ENCODE peak calls at places on chromosome 2, in four cellular contexts. One of them, this sample, is unnamed.

GRCh38 chr2:239013670-239013960 is 165.7 kb downstream of the TWIST2 start:
- DNase-seq in GM12878: no peak
- DNase-seq in H1: no peak
- DNase-seq in HepG2: no peak
- DNase-seq in this sample: no peak

GRCh38 chr2:38317725-38318124 is 59.3 kb downstream of the ATL2 start:
- DNase-seq in GM12878: no peak
- DNase-seq in HepG2: no peak
- DNase-seq in H1: no peak
- DNase-seq in this sample: no peak

GRCh38 chr2:240655931-240656886 is 26.5 kb downstream of the AQP12B start:
- DNase-seq in H1: no peak
- DNase-seq in GM12878: peak
- DNase-seq in HepG2: no peak
- DNase-seq in this sample: no peak

GRCh38 chr2:222058830-222059229 is 240.0 kb downstream of the PAX3 start:
- DNase-seq in GM12878: no peak
- DNase-seq in H1: no peak
- DNase-seq in HepG2: no peak
- DNase-seq in this sample: no peak

GRCh38 chr2:231245253-231246094 is 47.0 kb downstream of the ARMC9 start:
- DNase-seq in GM12878: no peak
- DNase-seq in H1: no peak
- DNase-seq in HepG2: no peak
- DNase-seq in this sample: no peak

GRCh38 chr2:111626037-111626861 is 257.7 kb downstream of the ANAPC1 start:
- DNase-seq in GM12878: no peak
- DNase-seq in HepG2: no peak
- DNase-seq in H1: no peak
- DNase-seq in this sample: no peak

GRCh38 chr2:54310961-54311360 is 54.9 kb upstream of the TSPYL6 start:
- DNase-seq in HepG2: no peak
- DNase-seq in H1: no peak
- DNase-seq in GM12878: no peak
- DNase-seq in this sample: no peak

GRCh38 chr2:181312515-181312927 is 144.7 kb upstream of the ITGA4 start:
- DNase-seq in HepG2: no peak
- DNase-seq in GM12878: peak
- DNase-seq in H1: no peak
- DNase-seq in this sample: no peak

GRCh38 chr2:3677436-3677835 is 19.4 kb downstream of the ALLC start:
- DNase-seq in HepG2: no peak
- DNase-seq in GM12878: no peak
- DNase-seq in H1: no peak
- DNase-seq in this sample: no peak

GRCh38 chr2:144515425-144515693 is 4.6 kb downstream of the ZEB2 start:
- DNase-seq in HepG2: no peak
- DNase-seq in H1: no peak
- DNase-seq in GM12878: no peak
- DNase-seq in this sample: no peak

GRCh38 chr2:100105678-100106054 is 36.7 kb downstream of the AFF3 start:
- DNase-seq in H1: no peak
- DNase-seq in GM12878: no peak
- DNase-seq in HepG2: no peak
- DNase-seq in this sample: no peak

GRCh38 chr2:42107249-42108042 is 59.6 kb downstream of the PKDCC start:
- DNase-seq in HepG2: peak
- DNase-seq in GM12878: no peak
- DNase-seq in H1: no peak
- DNase-seq in this sample: no peak

GRCh38 chr2:214706986-214707385 is 102.5 kb downstream of the BARD1 start:
- DNase-seq in HepG2: no peak
- DNase-seq in H1: no peak
- DNase-seq in GM12878: no peak
- DNase-seq in this sample: peak

GRCh38 chr2:68791914-68792313 is 57.3 kb downstream of the ARHGAP25 start:
- DNase-seq in HepG2: no peak
- DNase-seq in GM12878: no peak
- DNase-seq in H1: no peak
- DNase-seq in this sample: no peak

GRCh38 chr2:854460-854859 is 96.2 kb upstream of the SNTG2 start:
- DNase-seq in H1: no peak
- DNase-seq in GM12878: no peak
- DNase-seq in HepG2: peak
- DNase-seq in this sample: peak

GRCh38 chr2:241944821-241945220 is 75.3 kb downstream of the RTP5 start:
- DNase-seq in H1: no peak
- DNase-seq in GM12878: no peak
- DNase-seq in HepG2: no peak
- DNase-seq in this sample: no peak

GRCh38 chr2:132416080-132416911 is at the start of gene GPR39:
- DNase-seq in HepG2: peak
- DNase-seq in GM12878: no peak
- DNase-seq in H1: peak
- DNase-seq in this sample: peak

GRCh38 chr2:4039999-4040398 is 336.6 kb downstream of the DCDC2C start:
- DNase-seq in H1: no peak
- DNase-seq in GM12878: no peak
- DNase-seq in HepG2: no peak
- DNase-seq in this sample: no peak

GRCh38 chr2:224442092-224442999 is 40.4 kb upstream of the FAM124B start:
- DNase-seq in H1: no peak
- DNase-seq in HepG2: no peak
- DNase-seq in GM12878: no peak
- DNase-seq in this sample: no peak

GRCh38 chr2:17171446-17172049 is 346.7 kb downstream of the RAD51AP2 start:
- DNase-seq in HepG2: peak
- DNase-seq in H1: peak
- DNase-seq in GM12878: no peak
- DNase-seq in this sample: peak

GRCh38 chr2:213202006-213202405 is 50.6 kb upstream of the IKZF2 start:
- DNase-seq in HepG2: no peak
- DNase-seq in GM12878: no peak
- DNase-seq in H1: no peak
- DNase-seq in this sample: no peak

GRCh38 chr2:23111263-23111662 is 273.7 kb upstream of the KLHL29 start:
- DNase-seq in HepG2: no peak
- DNase-seq in GM12878: no peak
- DNase-seq in H1: no peak
- DNase-seq in this sample: no peak

GRCh38 chr2:232456296-232457120 is 555 bp downstream of the ALPI start:
- DNase-seq in HepG2: no peak
- DNase-seq in GM12878: no peak
- DNase-seq in H1: no peak
- DNase-seq in this sample: no peak

GRCh38 chr2:240420206-240420899 is 15.1 kb upstream of the GPC1 start:
- DNase-seq in H1: no peak
- DNase-seq in GM12878: no peak
- DNase-seq in HepG2: no peak
- DNase-seq in this sample: no peak

GRCh38 chr2:40820319-40820718 is 368.4 kb upstream of the SLC8A1 start:
- DNase-seq in GM12878: no peak
- DNase-seq in H1: no peak
- DNase-seq in HepG2: no peak
- DNase-seq in this sample: no peak

GRCh38 chr2:154697422-154698237 is 865 bp upstream of the KCNJ3 start:
- DNase-seq in GM12878: no peak
- DNase-seq in HepG2: no peak
- DNase-seq in H1: no peak
- DNase-seq in this sample: no peak
- H3K4me3 ChIP-seq in GM12878: no peak
- H3K4me3 ChIP-seq in HepG2: no peak
- H3K4me3 ChIP-seq in H1: peak
- H3K4me3 ChIP-seq in this sample: peak

DNA sequence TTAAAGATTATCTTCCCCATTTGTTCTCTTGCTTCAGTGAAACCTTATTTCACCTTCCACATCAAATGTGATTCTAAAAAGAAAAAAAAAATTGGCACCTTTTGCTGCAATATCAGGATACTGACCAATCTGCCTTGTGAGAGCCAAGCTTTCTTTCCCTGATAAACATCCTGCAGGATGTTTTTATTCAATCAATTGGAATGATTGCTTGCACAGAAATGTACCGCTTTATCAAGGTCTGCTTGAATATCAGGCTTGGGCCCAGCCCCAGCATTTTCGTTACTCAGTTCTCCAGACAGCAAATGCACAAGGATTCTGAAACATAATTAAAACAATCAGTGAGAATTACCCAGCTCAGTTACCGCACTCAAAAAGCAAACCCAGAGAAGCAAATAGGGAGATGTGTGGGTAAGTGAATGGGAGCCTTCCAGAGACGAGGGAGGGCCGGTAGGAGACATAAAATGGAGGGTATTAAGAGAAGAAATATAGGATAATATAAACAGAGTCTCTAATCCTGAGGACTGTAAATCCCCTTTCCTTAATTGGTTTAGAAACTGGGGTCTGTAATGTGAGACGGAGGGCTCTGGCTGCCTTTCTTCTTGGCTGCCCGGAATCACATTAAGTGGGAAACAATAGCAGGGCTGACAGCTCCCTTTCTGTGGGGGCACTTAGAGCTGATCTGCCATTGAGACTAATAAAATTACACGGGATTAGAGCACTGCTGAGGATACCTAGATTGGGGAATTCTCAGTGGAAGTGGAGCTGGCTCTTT is 291.8 kb downstream of the ICOS start:
- DNase-seq in HepG2: no peak
- DNase-seq in H1: peak
- DNase-seq in GM12878: no peak
- DNase-seq in this sample: peak
- TF ChIP-seq SUZ12 in HepG2: no peak
- TF ChIP-seq SUZ12 in H1: no peak
- TF ChIP-seq SUZ12 in GM12878: no peak
- TF ChIP-seq SUZ12 in this sample: no peak

GRCh38 chr2:45929674-45930395 is 278.4 kb downstream of the PRKCE start:
- DNase-seq in GM12878: no peak
- DNase-seq in H1: no peak
- DNase-seq in HepG2: no peak
- DNase-seq in this sample: no peak

GRCh38 chr2:45925636-45926350 is 274.3 kb downstream of the PRKCE start:
- DNase-seq in H1: no peak
- DNase-seq in HepG2: no peak
- DNase-seq in GM12878: no peak
- DNase-seq in this sample: no peak

GRCh38 chr2:45928946-45929345 is 277.5 kb downstream of the PRKCE start:
- DNase-seq in H1: no peak
- DNase-seq in HepG2: no peak
- DNase-seq in GM12878: no peak
- DNase-seq in this sample: no peak

GRCh38 chr2:45932278-45932975 is 281.0 kb downstream of the PRKCE start:
- DNase-seq in HepG2: no peak
- DNase-seq in GM12878: no peak
- DNase-seq in H1: no peak
- DNase-seq in this sample: no peak

GRCh38 chr2:45930396-45930792 is 278.9 kb downstream of the PRKCE start:
- DNase-seq in H1: no peak
- DNase-seq in GM12878: no peak
- DNase-seq in HepG2: no peak
- DNase-seq in this sample: no peak
- H3K4me3 ChIP-seq in H1: no peak
- H3K4me3 ChIP-seq in GM12878: no peak
- H3K4me3 ChIP-seq in HepG2: no peak
- H3K4me3 ChIP-seq in this sample: no peak

GRCh38 chr2:205524656-205525055 is 157.6 kb upstream of the NRP2 start:
- DNase-seq in GM12878: no peak
- DNase-seq in H1: no peak
- DNase-seq in HepG2: no peak
- DNase-seq in this sample: no peak
- TF ChIP-seq SUZ12 in GM12878: no peak
- TF ChIP-seq SUZ12 in H1: no peak
- TF ChIP-seq SUZ12 in HepG2: no peak
- TF ChIP-seq SUZ12 in this sample: no peak

DNA sequence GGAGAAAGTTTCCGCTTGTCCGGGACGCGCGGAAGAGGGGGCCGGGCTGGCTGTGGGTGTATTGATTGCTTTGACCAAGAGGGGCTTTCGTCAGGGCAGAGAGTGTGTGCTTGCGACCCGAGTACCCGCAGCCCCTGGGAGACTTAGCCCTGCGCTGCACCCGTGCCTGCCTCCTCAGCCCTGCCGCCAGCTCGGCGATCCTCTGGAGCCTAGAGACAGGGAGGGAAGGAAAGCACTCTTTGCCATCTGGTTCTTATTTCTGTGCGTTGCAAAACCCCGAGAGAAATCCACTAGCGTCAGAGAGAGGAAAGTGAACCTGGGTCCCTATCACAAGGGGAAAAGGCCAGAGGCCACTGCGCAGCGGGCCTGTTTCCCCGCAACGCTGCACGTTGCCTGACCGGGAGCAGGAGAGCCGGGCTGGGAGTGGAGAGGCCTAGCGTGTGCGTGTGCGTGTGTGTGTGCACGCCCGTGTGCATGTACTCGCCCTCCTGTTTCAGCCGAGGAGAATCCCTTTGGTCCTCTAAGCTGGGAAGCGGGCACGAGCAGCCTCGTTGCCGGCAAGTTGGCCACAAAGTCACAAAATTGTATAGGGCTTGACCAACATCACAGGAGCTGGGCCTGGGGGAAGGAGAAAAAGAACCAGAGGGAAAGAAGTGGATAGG is 1.7 kb downstream of the SIX3 start:
- DNase-seq in GM12878: no peak
- DNase-seq in HepG2: no peak
- DNase-seq in H1: no peak
- DNase-seq in this sample: no peak
- H3K4me3 ChIP-seq in GM12878: no peak
- H3K4me3 ChIP-seq in HepG2: no peak
- H3K4me3 ChIP-seq in H1: peak
- H3K4me3 ChIP-seq in this sample: no peak

DNA sequence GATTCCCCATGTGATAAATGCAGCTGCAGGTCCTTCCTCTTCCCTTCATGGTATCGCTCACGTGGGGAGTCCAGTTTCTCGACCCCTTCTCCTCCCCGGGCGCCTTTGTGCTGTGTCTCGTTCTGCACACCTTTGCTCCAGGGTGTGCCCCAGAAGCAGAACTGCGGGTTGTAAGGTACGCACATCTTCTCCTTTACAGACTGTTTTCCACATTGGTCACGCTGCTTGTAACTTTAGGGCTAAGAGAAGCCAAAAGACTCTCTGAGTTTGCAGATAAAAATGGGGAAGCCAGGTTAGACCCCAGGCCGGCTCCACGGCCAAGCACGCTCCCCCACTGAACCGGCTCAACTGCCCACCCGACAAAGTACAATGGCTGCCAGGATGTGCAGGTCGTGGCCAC is 45.9 kb upstream of the TFCP2L1 start:
- DNase-seq in GM12878: no peak
- DNase-seq in HepG2: no peak
- DNase-seq in H1: no peak
- DNase-seq in this sample: no peak
- TF ChIP-seq SUZ12 in GM12878: no peak
- TF ChIP-seq SUZ12 in HepG2: no peak
- TF ChIP-seq SUZ12 in H1: no peak
- TF ChIP-seq SUZ12 in this sample: no peak

GRCh38 chr2:108858894-108859293 is 72.3 kb downstream of the CCDC138 start:
- DNase-seq in GM12878: no peak
- DNase-seq in HepG2: no peak
- DNase-seq in H1: no peak
- DNase-seq in this sample: no peak
- H3K4me3 ChIP-seq in GM12878: no peak
- H3K4me3 ChIP-seq in HepG2: no peak
- H3K4me3 ChIP-seq in H1: no peak
- H3K4me3 ChIP-seq in this sample: no peak

This sample was measured in NT2/D1.